ENCODE peak calls at places on chromosomes 4 and X, in five cellular contexts. U is WERI-Rb-1, F is upper lobe of right lung, O is left ventricle myocardium inferior, K is neural progenitor cell. E is an unnamed sample.
A peak's percentile ranks its signal among the peaks of the same experiment; 100 is the strongest.

GRCh38 chr4:152983221-152983620 is 47.1 kb downstream of the FHDC1 start:
- DNase-seq in K (peak; percentile 42), O (no peak), F (no peak), U (no peak), E (no peak)

GRCh38 chr4:181939199-181939945 is 303.8 kb upstream of the TENM3 start:
- DNase-seq in K (peak; percentile 23), F (no peak), U (no peak), O (no peak), E (no peak)

GRCh38 chr4:47510506-47511143 is 25.6 kb downstream of the ATP10D start:
- DNase-seq in O (no peak), K (no peak), U (no peak), F (no peak), E (no peak)

GRCh38 chr4:77014256-77014655 is 61.5 kb downstream of the CCNI start:
- DNase-seq in K (no peak), U (no peak), O (no peak), F (no peak), E (no peak)

GRCh38 chr4:66294626-66295025 is 624.3 kb upstream of the EPHA5 start:
- DNase-seq in K (peak; percentile 49), O (no peak), F (no peak), U (no peak), E (no peak)

GRCh38 chr4:56342746-56343145 is 44.5 kb downstream of the AASDH start:
- DNase-seq in K (no peak), U (no peak), O (no peak), F (no peak), E (no peak)

GRCh38 chr4:68272860-68273259 is 27.4 kb upstream of the TMPRSS11B start:
- DNase-seq in F (no peak), K (peak; percentile 28), U (no peak), O (no peak), E (no peak)

GRCh38 chrX:16081357-16081756 is 42.0 kb upstream of the GRPR start:
- DNase-seq in K (no peak), U (no peak), O (no peak), F (no peak), E (no peak)

GRCh38 chrX:23756165-23756564 is 13.1 kb upstream of the ACOT9 start:
- DNase-seq in F (no peak), O (peak; percentile 27), U (peak; percentile 57), K (peak; percentile 89), E (no peak)

GRCh38 chr4:55031158-55031557 is 94.2 kb downstream of the KDR start:
- DNase-seq in K (no peak), O (no peak), U (no peak), F (no peak), E (no peak)

GRCh38 chrX:149540621-149541520 is at the start of gene EOLA1:
- DNase-seq in O (peak; percentile 82), F (peak; percentile 93), U (peak; percentile 89), K (no peak), E (peak; percentile 91)

GRCh38 chr4:31084806-31085416 is 364.7 kb downstream of the PCDH7 start:
- DNase-seq in U (no peak), O (no peak), K (no peak), F (no peak), E (no peak)

GRCh38 chr4:11748169-11748872 is 319.6 kb upstream of the HS3ST1 start:
- DNase-seq in F (no peak), U (no peak), O (no peak), K (no peak), E (no peak)

GRCh38 chrX:68685722-68686683 is 38.5 kb downstream of the STARD8 start:
- DNase-seq in O (peak; percentile 53), K (peak; percentile 50), F (peak; percentile 73), U (peak; percentile 17), E (no peak)

GRCh38 chr4:168558587-168558986 is 61.7 kb downstream of the PALLD start:
- DNase-seq in U (no peak), O (no peak), F (no peak), K (no peak), E (no peak)

GRCh38 chrX:65667503-65668355 is at the start of gene MSN:
- DNase-seq in O (peak; percentile 84), F (peak; percentile 90), U (no peak), K (peak; percentile 68), E (peak; percentile 82)

GRCh38 chr4:83074086-83074704 is 39.2 kb downstream of the COPS4 start:
- DNase-seq in K (peak; percentile 74), F (no peak), U (peak; percentile 47), O (no peak), E (no peak)

GRCh38 chr4:67558493-67558892 is at the start of gene STAP1:
- DNase-seq in K (no peak), U (no peak), O (no peak), F (no peak), E (no peak)

GRCh38 chrX:118574666-118575065 is 79.1 kb downstream of the DOCK11 start:
- DNase-seq in F (no peak), K (peak; percentile 83), U (no peak), O (no peak), E (no peak)

GRCh38 chrX:74505437-74505836 is 84.1 kb downstream of the SLC16A2 start:
- DNase-seq in O (no peak), U (peak; percentile 71), F (no peak), K (peak; percentile 9), E (no peak)

GRCh38 chr4:147139455-147140198 is 194.0 kb upstream of the TTC29 start:
- DNase-seq in O (no peak), F (no peak), K (no peak), U (no peak), E (no peak)

GRCh38 chr4:147160908-147161513 is 215.3 kb upstream of the TTC29 start:
- DNase-seq in K (peak; percentile 73), O (no peak), U (peak; percentile 45), F (no peak), E (no peak)

GRCh38 chr4:104966349-104967033 is 180.2 kb upstream of the TET2 start:
- DNase-seq in U (no peak), F (no peak), K (no peak), O (no peak), E (no peak)

GRCh38 chr4:130747842-130748241 is 1651.9 kb downstream of the C4orf33 start:
- DNase-seq in F (no peak), O (no peak), K (no peak), U (no peak), E (no peak)

GRCh38 chrX:152913915-152914314 is 16.0 kb downstream of the ZNF185 start:
- DNase-seq in F (no peak), K (no peak), O (no peak), U (peak; percentile 89), E (no peak)

GRCh38 chrX:121231566-121232358 is 184.4 kb downstream of the GLUD2 start:
- DNase-seq in F (no peak), K (no peak), U (no peak), O (no peak), E (no peak)

GRCh38 chrX:108250654-108251579 is 159.3 kb downstream of the ATG4A start:
- DNase-seq in U (no peak), O (peak; percentile 30), F (no peak), K (peak; percentile 76), E (no peak)

GRCh38 chr4:107931775-107932321 is 499 bp downstream of the CYP2U1 start:
- DNase-seq in O (no peak), U (no peak), K (no peak), F (peak; percentile 72), E (peak; percentile 74)

GRCh38 chr4:72449705-72450104 is 119.3 kb downstream of the ADAMTS3 start:
- DNase-seq in F (no peak), U (no peak), O (no peak), K (no peak), E (no peak)

DNA sequence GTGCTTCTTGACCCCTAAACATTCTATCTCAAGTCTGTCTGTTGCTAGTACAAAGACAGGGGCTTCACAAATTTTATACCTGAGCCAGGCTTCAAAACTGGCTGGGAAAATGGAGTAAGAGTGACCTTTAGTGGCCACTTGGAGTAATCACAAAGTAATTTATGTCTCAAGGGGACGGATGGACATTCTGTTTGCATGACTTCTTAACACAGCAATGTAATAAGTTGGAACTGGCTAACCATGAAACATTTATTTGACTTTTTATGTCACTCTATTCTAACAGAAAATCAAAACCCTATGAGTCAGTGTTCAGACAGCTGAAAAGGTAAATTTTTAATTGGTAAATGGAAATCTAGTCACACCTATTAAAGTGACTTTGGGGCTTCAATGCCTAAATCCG is 600.6 kb downstream of the ANKRD50 start:
- DNase-seq in U (peak; percentile 31), F (no peak), K (peak; percentile 74), O (no peak), E (no peak)
- TF ChIP-seq CTCF in U (peak; percentile 57), F (peak; percentile 64), K (peak; percentile 78), O (peak; percentile 84), E (peak; percentile 30)

GRCh38 chr4:8552024-8552423 is 28.2 kb upstream of the GPR78 start:
- DNase-seq in U (no peak), O (no peak), K (no peak), F (peak; percentile 27), E (no peak)

GRCh38 chr4:8553216-8553615 is 27.0 kb upstream of the GPR78 start:
- DNase-seq in U (no peak), F (no peak), K (no peak), O (no peak), E (no peak)

GRCh38 chr4:8553958-8554357 is 26.2 kb upstream of the GPR78 start:
- DNase-seq in F (peak; percentile 28), U (peak; percentile 85), K (peak; percentile 45), O (no peak), E (no peak)

GRCh38 chr4:8554555-8555100 is 25.6 kb upstream of the GPR78 start:
- DNase-seq in U (no peak), F (peak; percentile 31), O (no peak), K (no peak), E (no peak)

GRCh38 chr4:8552581-8553205 is 27.5 kb upstream of the GPR78 start:
- DNase-seq in K (no peak), O (no peak), U (no peak), F (peak; percentile 21), E (no peak)
- H3K27ac ChIP-seq in K (no peak overlapping the region), O (no peak overlapping the region), U (no peak overlapping the region), F (no peak overlapping the region), E (no peak overlapping the region)

GRCh38 chrX:112760697-112761096 is 79.9 kb downstream of the AMOT start:
- DNase-seq in F (no peak), K (no peak), U (no peak), O (no peak), E (no peak)
- TF ChIP-seq CTCF in F (no peak), K (no peak), U (no peak), O (no peak), E (no peak)

GRCh38 chr4:38928886-38929285 is 61.3 kb downstream of the FAM114A1 start:
- DNase-seq in K (no peak), F (no peak), O (no peak), U (no peak), E (no peak)

GRCh38 chr4:38924266-38924827 is 56.7 kb downstream of the FAM114A1 start:
- DNase-seq in O (no peak), K (peak; percentile 31), U (no peak), F (no peak), E (no peak)

GRCh38 chr4:38923746-38924145 is 56.1 kb downstream of the FAM114A1 start:
- DNase-seq in F (no peak), O (no peak), K (no peak), U (no peak), E (no peak)

GRCh38 chr4:38925492-38926418 is 58.1 kb downstream of the FAM114A1 start:
- DNase-seq in U (no peak), O (no peak), F (no peak), K (no peak), E (no peak)

DNA sequence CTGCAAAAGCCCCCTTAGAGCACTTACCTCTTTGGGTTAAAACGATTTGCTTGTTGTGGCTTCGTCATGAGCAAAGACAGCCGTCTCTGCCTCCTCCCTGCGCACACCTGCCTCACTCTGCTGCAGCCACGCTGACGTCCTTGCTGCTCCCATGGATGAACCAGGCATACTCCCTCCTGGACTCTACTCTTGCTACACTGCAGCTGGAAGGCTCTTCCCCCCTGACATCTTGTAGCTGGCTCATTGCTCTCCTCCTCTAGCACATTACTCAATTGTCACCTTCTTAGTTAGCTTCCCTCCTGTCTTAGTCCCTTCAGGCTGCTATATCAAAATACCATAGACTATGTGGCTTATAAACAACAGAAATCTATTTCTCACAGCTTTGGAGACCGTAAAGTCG is 59.3 kb downstream of the FAM114A1 start:
- DNase-seq in U (no peak), F (no peak), O (no peak), K (no peak), E (no peak)
- H3K27ac ChIP-seq in U (no peak overlapping the region), F (no peak overlapping the region), O (no peak overlapping the region), K (no peak overlapping the region), E (no peak overlapping the region)

E was measured in coronary artery.